ENCODE peak calls at places on chromosomes 12 and 14, in eight cellular contexts. X is vagina, H is stomach, V is HCT116, G is H1, I is K562, E is GM12878, J is transverse colon. B is an unnamed sample.

GRCh38 chr14:20512139-20512905 is 7.0 kb downstream of the RNASE10 start:
- DNase-seq in X (no peak), H (no peak), V (no peak), G (no peak), I (no peak), E (no peak), J (no peak), B (no peak)

GRCh38 chr14:91387135-91387849 is 30.3 kb downstream of the CCDC88C start:
- DNase-seq in X (no peak), H (no peak), V (no peak), G (no peak), I (no peak), E (no peak), J (no peak), B (no peak)

GRCh38 chr14:102998393-102998792 is 59.0 kb downstream of the CDC42BPB start:
- DNase-seq in X (no peak), H (no peak), V (no peak), G (no peak), I (no peak), E (no peak), J (no peak), B (no peak)

GRCh38 chr14:59055439-59056045 is 132.9 kb upstream of the DAAM1 start:
- DNase-seq in X (no peak), H (peak), V (peak), G (no peak), I (peak), E (peak), J (peak), B (no peak)

GRCh38 chr14:68668028-68668427 is 124.8 kb downstream of the ZFP36L1 start:
- DNase-seq in X (no peak), H (no peak), V (no peak), G (no peak), I (no peak), E (no peak), J (no peak), B (no peak)

GRCh38 chr12:34358198-34358597 is 335.9 kb downstream of the ALG10 start:
- DNase-seq in X (no peak), H (no peak), V (no peak), G (no peak), I (no peak), E (no peak), J (no peak), B (no peak)

GRCh38 chr12:90061834-90062233 is 353.2 kb upstream of the ATP2B1 start:
- DNase-seq in X (no peak), H (no peak), V (no peak), G (no peak), I (no peak), E (no peak), J (no peak), B (no peak)

GRCh38 chr14:91796622-91797347 is 64.9 kb upstream of the CATSPERB start:
- DNase-seq in X (no peak), H (no peak), V (no peak), G (no peak), I (no peak), E (no peak), J (no peak), B (no peak)

GRCh38 chr12:130879781-130880389 is 8.0 kb downstream of the RAN start:
- DNase-seq in X (no peak), H (no peak), V (no peak), G (peak), I (no peak), E (no peak), J (no peak), B (peak)

GRCh38 chr12:82694970-82695369 is 8.3 kb downstream of the TMTC2 start:
- DNase-seq in X (no peak), H (no peak), V (no peak), G (no peak), I (no peak), E (no peak), J (no peak), B (no peak)

GRCh38 chr12:30643366-30643765 is 52.3 kb downstream of the IPO8 start:
- DNase-seq in X (no peak), H (no peak), V (no peak), G (no peak), I (no peak), E (no peak), J (no peak), B (no peak)

GRCh38 chr12:126069549-126070165 is 1004.4 kb downstream of the AACS start:
- DNase-seq in X (no peak), H (peak), V (peak), G (peak), I (peak), E (no peak), J (peak), B (no peak)

GRCh38 chr14:32010561-32011188 is 66.4 kb upstream of the ARHGAP5 start:
- DNase-seq in X (no peak), H (no peak), V (peak), G (no peak), I (peak), E (no peak), J (no peak), B (no peak)

GRCh38 chr12:96241484-96242256 is 47.5 kb downstream of the ELK3 start:
- DNase-seq in X (no peak), H (no peak), V (no peak), G (no peak), I (no peak), E (no peak), J (peak), B (peak)

GRCh38 chr14:65290830-65291229 is 121.7 kb upstream of the FUT8 start:
- DNase-seq in X (no peak), H (no peak), V (peak), G (no peak), I (no peak), E (no peak), J (no peak), B (no peak)

GRCh38 chr14:61923348-61923747 is 161.1 kb downstream of the SNAPC1 start:
- DNase-seq in X (no peak), H (no peak), V (no peak), G (no peak), I (no peak), E (no peak), J (no peak), B (no peak)

GRCh38 chr14:73758392-73759182 is 44.4 kb upstream of the PNMA1 start:
- DNase-seq in X (no peak), H (peak), V (peak), G (peak), I (peak), E (no peak), J (peak), B (peak)

GRCh38 chr12:13530966-13531365 is 334.4 kb downstream of the EMP1 start:
- DNase-seq in X (no peak), H (no peak), V (no peak), G (no peak), I (no peak), E (no peak), J (peak), B (no peak)

GRCh38 chr12:1532367-1532752 is 62.0 kb downstream of the FBXL14 start:
- DNase-seq in X (no peak), H (no peak), V (no peak), G (no peak), I (no peak), E (no peak), J (no peak), B (no peak)

GRCh38 chr12:58532855-58533608 is 387.3 kb downstream of the LRIG3 start:
- DNase-seq in X (no peak), H (no peak), V (no peak), G (no peak), I (no peak), E (no peak), J (no peak), B (no peak)

GRCh38 chr12:65631621-65632111 is 192.6 kb upstream of the HMGA2 start:
- DNase-seq in X (no peak), H (no peak), V (peak), G (no peak), I (no peak), E (no peak), J (no peak), B (no peak)
- TF ChIP-seq POLR2AphosphoS5 in X (peak), H (no peak), V (peak), G (no peak), I (no peak), E (no peak), J (no peak), B (no peak)

GRCh38 chr12:104533134-104533533 is 76.4 kb downstream of the CHST11 start:
- DNase-seq in X (no peak), H (no peak), V (no peak), G (no peak), I (no peak), E (no peak), J (no peak), B (no peak)
- TF ChIP-seq POLR2AphosphoS5 in X (no peak), H (no peak), V (no peak), G (no peak), I (no peak), E (no peak), J (no peak), B (no peak)

DNA sequence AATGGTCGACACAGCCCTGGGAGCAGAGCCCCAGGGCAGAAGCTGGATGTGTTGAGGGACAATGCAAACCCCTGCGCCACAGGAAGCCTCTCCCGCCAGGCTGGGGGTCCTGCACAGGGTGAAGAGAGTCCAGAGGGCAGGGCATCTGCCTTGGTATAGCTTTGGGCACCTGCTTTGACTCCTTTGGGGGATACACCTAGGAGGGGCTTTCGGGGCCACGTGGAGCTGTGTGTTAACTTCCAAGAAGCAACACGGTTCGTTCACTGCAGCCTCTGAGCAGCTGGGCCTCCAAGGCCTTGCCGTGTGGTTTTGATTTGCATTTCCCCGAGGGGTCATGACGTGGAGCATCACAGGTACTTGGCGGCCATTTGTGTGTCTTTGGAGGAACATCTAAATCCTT is 5.8 kb upstream of the PUS1 start:
- DNase-seq in X (no peak), H (no peak), V (no peak), G (no peak), I (no peak), E (peak), J (peak), B (peak)
- TF ChIP-seq POLR2AphosphoS5 in X (no peak), H (no peak), V (no peak), G (no peak), I (no peak), E (peak), J (no peak), B (no peak)

DNA sequence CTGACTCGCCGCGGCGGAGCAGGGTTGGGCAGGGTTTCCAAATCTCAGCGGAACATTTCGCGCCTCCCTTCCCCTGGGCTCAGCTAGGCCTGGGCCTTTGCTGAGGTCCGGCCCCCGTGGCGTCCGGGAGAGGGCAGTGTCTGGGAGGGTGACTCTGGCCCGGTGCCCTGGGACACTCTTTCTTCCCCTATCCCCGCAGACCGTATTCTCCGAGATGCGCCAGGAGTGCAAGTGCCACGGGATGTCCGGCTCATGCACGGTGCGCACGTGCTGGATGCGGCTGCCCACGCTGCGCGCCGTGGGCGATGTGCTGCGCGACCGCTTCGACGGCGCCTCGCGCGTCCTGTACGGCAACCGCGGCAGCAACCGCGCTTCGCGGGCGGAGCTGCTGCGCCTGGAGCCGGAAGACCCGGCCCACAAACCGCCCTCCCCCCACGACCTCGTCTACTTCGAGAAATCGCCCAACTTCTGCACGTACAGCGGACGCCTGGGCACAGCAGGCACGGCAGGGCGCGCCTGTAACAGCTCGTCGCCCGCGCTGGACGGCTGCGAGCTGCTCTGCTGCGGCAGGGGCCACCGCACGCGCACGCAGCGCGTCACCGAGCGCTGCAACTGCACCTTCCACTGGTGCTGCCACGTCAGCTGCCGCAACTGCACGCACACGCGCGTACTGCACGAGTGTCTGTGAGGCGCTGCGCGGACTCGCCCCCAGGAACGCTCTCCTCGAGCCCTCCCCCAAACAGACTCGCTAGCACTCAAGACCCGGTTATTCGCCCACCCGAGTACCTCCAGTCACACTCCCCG is 3.0 kb downstream of the WNT1 start:
- DNase-seq in X (no peak), H (no peak), V (no peak), G (no peak), I (no peak), E (no peak), J (no peak), B (no peak)
- TF ChIP-seq POLR2AphosphoS5 in X (no peak), H (no peak), V (no peak), G (no peak), I (no peak), E (no peak), J (no peak), B (no peak)

B was measured in sigmoid colon.